ENCODE peak calls at places on chromosomes 7 and 10, in eight cellular contexts. A is hepatocyte, T is GM23248, K is HCT116, J is MM.1S, C is GM23338, D is SK-N-SH, P is neural progenitor cell. Q is an unnamed sample. For H3K79me2, the result is how much of the 10 kb centered on the place peaks cover.

GRCh38 chr10:6009159-6009558 is 31.8 kb upstream of the IL15RA start:
- DNase-seq in A (no peak), T (peak), K (no peak), J (no peak), C (no peak), D (no peak), P (no peak), Q (no peak)

GRCh38 chr10:15124908-15125307 is 27.8 kb downstream of the RPP38 start:
- DNase-seq in A (no peak), T (no peak), K (no peak), J (no peak), C (no peak), D (no peak), P (no peak), Q (no peak)

GRCh38 chr10:132910186-132910880 is 32.0 kb downstream of the CFAP46 start:
- DNase-seq in A (no peak), T (no peak), K (no peak), J (no peak), C (no peak), D (no peak), P (no peak), Q (no peak)

GRCh38 chr7:85554294-85554877 is 367.5 kb upstream of the SEMA3D start:
- DNase-seq in A (peak), T (peak), K (peak), J (peak), C (peak), D (peak), P (peak), Q (peak)

GRCh38 chr10:119663866-119664698 is 12.9 kb downstream of the BAG3 start:
- DNase-seq in A (no peak), T (peak), K (no peak), J (peak), C (no peak), D (peak), P (no peak), Q (no peak)

GRCh38 chr7:28988818-28989595 is 30.9 kb upstream of the TRIL start:
- DNase-seq in A (no peak), T (peak), K (no peak), J (no peak), C (no peak), D (no peak), P (no peak), Q (no peak)

GRCh38 chr7:159091041-159091440 is 53.6 kb downstream of the VIPR2 start:
- DNase-seq in A (no peak), T (no peak), K (no peak), J (no peak), C (no peak), D (no peak), P (no peak), Q (no peak)

GRCh38 chr7:116180302-116180701 is 30.0 kb upstream of the TES start:
- DNase-seq in A (peak), T (peak), K (peak), J (peak), C (peak), D (peak), P (peak), Q (peak)

GRCh38 chr10:114624941-114625780 is 32.9 kb downstream of the ABLIM1 start:
- DNase-seq in A (no peak), T (no peak), K (peak), J (no peak), C (no peak), D (no peak), P (no peak), Q (no peak)

GRCh38 chr7:81110673-81111072 is 191.8 kb upstream of the SEMA3C start:
- DNase-seq in A (no peak), T (no peak), K (no peak), J (no peak), C (no peak), D (no peak), P (no peak), Q (no peak)

GRCh38 chr7:106220307-106220706 is 64.5 kb downstream of the NAMPT start:
- DNase-seq in A (no peak), T (no peak), K (no peak), J (no peak), C (no peak), D (no peak), P (no peak), Q (no peak)

GRCh38 chr7:155487509-155488482 is 29.9 kb downstream of the EN2 start:
- DNase-seq in A (no peak), T (no peak), K (no peak), J (no peak), C (no peak), D (no peak), P (no peak), Q (no peak)

GRCh38 chr7:74214816-74215630 is 5.2 kb downstream of the LAT2 start:
- DNase-seq in A (no peak), T (no peak), K (no peak), J (no peak), C (no peak), D (no peak), P (peak), Q (no peak)

GRCh38 chr7:96314402-96315108 is 7.3 kb downstream of the SLC25A13 start:
- DNase-seq in A (no peak), T (peak), K (no peak), J (no peak), C (no peak), D (no peak), P (peak), Q (no peak)

GRCh38 chr10:77049896-77050295 is 587.7 kb downstream of the KCNMA1 start:
- DNase-seq in A (no peak), T (peak), K (no peak), J (no peak), C (no peak), D (no peak), P (no peak), Q (no peak)

GRCh38 chr10:71094712-71095390 is 117.5 kb upstream of the UNC5B start:
- DNase-seq in A (no peak), T (no peak), K (no peak), J (no peak), C (no peak), D (no peak), P (no peak), Q (no peak)

GRCh38 chr10:6203331-6204062 is 765 bp downstream of the PFKFB3 start:
- DNase-seq in A (peak), T (peak), K (no peak), J (peak), C (peak), D (peak), P (peak), Q (peak)

GRCh38 chr7:80851896-80852476 is 66.9 kb downstream of the SEMA3C start:
- DNase-seq in A (peak), T (peak), K (no peak), J (no peak), C (no peak), D (no peak), P (no peak), Q (no peak)

GRCh38 chr7:20140278-20141058 is 76.7 kb downstream of the MACC1 start:
- DNase-seq in A (no peak), T (peak), K (no peak), J (no peak), C (no peak), D (peak), P (no peak), Q (no peak)
- TF ChIP-seq EZH2phosphoT487 in A (no peak), T (no peak), K (no peak), J (no peak), C (no peak), D (no peak), P (no peak), Q (no peak)

GRCh38 chr10:126157127-126157526 is 231.2 kb downstream of the ADAM12 start:
- DNase-seq in A (peak), T (no peak), K (no peak), J (no peak), C (no peak), D (no peak), P (no peak), Q (no peak)

GRCh38 chr10:126158537-126158936 is 229.7 kb downstream of the ADAM12 start:
- DNase-seq in A (no peak), T (no peak), K (no peak), J (no peak), C (no peak), D (no peak), P (no peak), Q (no peak)

GRCh38 chr10:126156012-126156411 is 232.3 kb downstream of the ADAM12 start:
- DNase-seq in A (no peak), T (no peak), K (no peak), J (no peak), C (no peak), D (no peak), P (no peak), Q (no peak)

GRCh38 chr10:126156545-126156944 is 231.7 kb downstream of the ADAM12 start:
- DNase-seq in A (no peak), T (no peak), K (no peak), J (no peak), C (no peak), D (no peak), P (no peak), Q (no peak)

GRCh38 chr10:126158090-126158489 is 230.2 kb downstream of the ADAM12 start:
- DNase-seq in A (no peak), T (no peak), K (no peak), J (no peak), C (no peak), D (no peak), P (no peak), Q (no peak)
- H3K79me2 ChIP-seq in A (under half), T (under half), K (under half), J (under half), C (under half), D (under half), P (under half), Q (under half)

GRCh38 chr10:97425964-97426775 is at the start of gene PGAM1:
- DNase-seq in A (peak), T (peak), K (peak), J (peak), C (peak), D (peak), P (peak), Q (peak)

GRCh38 chr10:97426776-97427570 is 982 bp downstream of the PGAM1 start:
- DNase-seq in A (peak), T (peak), K (no peak), J (peak), C (peak), D (no peak), P (peak), Q (peak)

GRCh38 chr10:97427571-97428179 is 1.7 kb downstream of the PGAM1 start:
- DNase-seq in A (peak), T (peak), K (no peak), J (no peak), C (peak), D (peak), P (peak), Q (no peak)

GRCh38 chr10:97433430-97434001 is 7.5 kb downstream of the PGAM1 start:
- DNase-seq in A (no peak), T (no peak), K (no peak), J (no peak), C (no peak), D (no peak), P (no peak), Q (no peak)

DNA sequence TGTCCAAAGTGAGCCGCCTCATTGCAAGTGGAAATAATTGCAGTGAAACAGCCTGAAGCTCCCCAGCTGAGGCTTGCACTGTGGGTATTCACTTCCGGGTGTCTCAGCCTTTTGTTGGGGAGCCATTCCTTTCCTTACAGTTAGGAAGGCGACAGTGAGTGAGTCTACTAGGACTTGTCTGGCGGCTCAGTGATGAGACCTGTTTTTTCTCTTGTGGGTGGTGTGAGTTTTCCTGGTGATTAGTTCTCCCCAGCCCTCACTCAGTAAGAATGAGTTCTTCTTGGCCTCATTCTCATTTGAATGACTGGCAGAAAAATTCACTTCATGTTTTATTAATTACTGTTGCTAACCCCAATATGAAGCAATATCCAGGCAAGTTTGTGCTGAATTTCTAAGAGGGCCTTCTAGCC is 2.6 kb downstream of the PGAM1 start:
- DNase-seq in A (no peak), T (peak), K (no peak), J (no peak), C (peak), D (no peak), P (peak), Q (no peak)
- H2AFZ ChIP-seq in A (no peak), T (no peak), K (no peak), J (no peak), C (no peak), D (no peak), P (no peak), Q (no peak)

GRCh38 chr10:103805781-103806180 is 49.6 kb downstream of the SH3PXD2A start:
- DNase-seq in A (no peak), T (no peak), K (no peak), J (no peak), C (no peak), D (no peak), P (no peak), Q (no peak)
- TF ChIP-seq EZH2phosphoT487 in A (no peak), T (no peak), K (no peak), J (no peak), C (no peak), D (no peak), P (no peak), Q (no peak)

DNA sequence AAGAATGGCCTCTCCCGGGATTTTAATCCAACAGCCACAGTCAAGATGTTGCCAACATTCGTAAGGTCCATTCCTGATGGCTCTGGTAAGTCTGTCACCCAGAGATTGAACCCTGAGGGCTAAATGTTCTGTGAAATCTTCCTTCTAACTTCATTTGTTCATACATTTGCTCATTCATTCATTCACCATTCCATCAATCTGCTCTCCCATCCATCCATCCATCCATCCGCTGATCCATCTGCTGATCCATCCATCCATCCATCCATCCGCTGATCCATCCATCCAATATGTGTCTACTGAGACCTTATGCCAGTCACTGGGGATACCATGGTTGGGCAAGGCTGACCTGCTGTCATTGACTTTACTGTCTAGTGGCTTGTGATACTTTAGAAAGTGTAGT is 65.6 kb downstream of the HK1 start:
- DNase-seq in A (no peak), T (no peak), K (no peak), J (no peak), C (no peak), D (no peak), P (no peak), Q (no peak)
- H3K79me2 ChIP-seq in A (under half), T (half or more), K (under half), J (under half), C (half or more), D (half or more), P (under half), Q (under half)

DNA sequence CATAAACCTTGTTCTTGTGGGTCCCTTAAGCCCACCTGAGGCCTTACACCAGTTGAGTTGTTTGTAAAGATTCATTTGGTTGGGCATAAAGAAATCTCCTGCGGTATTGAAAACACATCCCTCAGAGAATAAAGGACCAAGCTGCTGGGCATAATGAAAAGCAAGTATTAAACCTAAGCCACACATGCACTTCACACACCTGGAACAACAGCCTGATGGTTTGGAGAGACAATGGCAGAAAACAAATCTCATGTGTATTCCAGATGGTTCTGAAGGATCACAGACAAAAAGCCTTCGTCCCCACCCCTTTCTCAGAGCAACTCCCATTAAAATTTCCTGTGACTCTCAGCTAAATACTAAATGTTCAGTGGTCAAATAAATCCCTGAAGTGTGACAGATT is 44.2 kb downstream of the FEZF1 start:
- DNase-seq in A (no peak), T (no peak), K (no peak), J (no peak), C (no peak), D (no peak), P (no peak), Q (no peak)
- H2AFZ ChIP-seq in A (no peak), T (no peak), K (no peak), J (no peak), C (peak), D (no peak), P (no peak), Q (no peak)

GRCh38 chr7:83655951-83656556 is 7.1 kb upstream of the SEMA3E start:
- DNase-seq in A (peak), T (peak), K (peak), J (peak), C (peak), D (peak), P (peak), Q (peak)
- TF ChIP-seq EZH2phosphoT487 in A (no peak), T (no peak), K (no peak), J (no peak), C (no peak), D (no peak), P (no peak), Q (no peak)

GRCh38 chr10:75143353-75143752 is 31.9 kb downstream of the SAMD8 start:
- DNase-seq in A (no peak), T (peak), K (no peak), J (no peak), C (no peak), D (no peak), P (no peak), Q (no peak)
- H3K79me2 ChIP-seq in A (half or more), T (half or more), K (half or more), J (under half), C (half or more), D (half or more), P (half or more), Q (under half)